ENCODE peak calls at places on chromosomes 13 and 19, in nine cellular contexts. H is GF-D8; A is astrocyte of the spinal cord; M is GM23248; Z is HFFc6; W is H9; R is Daoy; O is stimulated activated CD4-positive, alpha-beta T cell treated with anti-CD3 and anti-CD28 coated beads, Interleukin-1b, Interleukin-23, amount 100 ng/mL, for 4 hours; V is epithelial cell of esophagus. Y is an unnamed sample.

GRCh38 chr13:42865703-42866102 is 84.3 kb downstream of the FAM216B start:
- DNase-seq in W (peak), V (no peak), A (no peak), O (no peak), M (peak), R (no peak), Z (no peak), H (no peak), Y (peak)

GRCh38 chr19:46529622-46530451 is 34.2 kb upstream of the PNMA8B start:
- DNase-seq in A (peak), V (peak), H (peak), W (peak), O (peak), Z (peak), R (peak), M (peak), Y (peak)

GRCh38 chr13:36133950-36134349 is 2.8 kb upstream of the DCLK1 start:
- DNase-seq in V (no peak), R (no peak), O (no peak), Z (no peak), H (no peak), W (no peak), A (no peak), M (no peak), Y (no peak)

GRCh38 chr19:49512970-49513745 is 697 bp downstream of the FCGRT start:
- DNase-seq in W (peak), Z (no peak), O (no peak), A (no peak), V (no peak), R (peak), M (peak), H (no peak), Y (peak)

GRCh38 chr13:75258159-75258782 is 223.7 kb downstream of the TBC1D4 start:
- DNase-seq in M (peak), R (peak), W (no peak), O (no peak), H (peak), Z (peak), A (peak), V (peak), Y (no peak)

GRCh38 chr13:97141564-97142005 is 80.5 kb upstream of the MBNL2 start:
- DNase-seq in M (peak), Z (peak), A (peak), H (no peak), O (no peak), V (peak), R (peak), W (peak), Y (peak)

GRCh38 chr19:56282809-56283208 is 10.3 kb downstream of the EDDM13 start:
- DNase-seq in H (no peak), V (no peak), A (no peak), W (no peak), M (no peak), O (no peak), R (no peak), Z (no peak), Y (no peak)

GRCh38 chr19:45779231-45780145 is 2.8 kb downstream of the DMPK start:
- DNase-seq in O (peak), Z (no peak), R (peak), M (peak), H (no peak), A (peak), V (peak), W (peak), Y (peak)

GRCh38 chr13:105220886-105221285 is 1314.6 kb downstream of the EFNB2 start:
- DNase-seq in V (no peak), R (no peak), A (peak), H (no peak), M (no peak), Z (no peak), W (no peak), O (no peak), Y (no peak)

GRCh38 chr13:80604094-80604493 is 263.2 kb upstream of the SPRY2 start:
- DNase-seq in Z (no peak), M (no peak), R (no peak), A (no peak), W (no peak), V (no peak), H (no peak), O (no peak), Y (no peak)

GRCh38 chr19:45613926-45614725 is 12.1 kb upstream of the GPR4 start:
- DNase-seq in O (no peak), H (peak), Z (peak), A (peak), V (peak), R (peak), M (peak), W (no peak), Y (no peak)

GRCh38 chr19:53868091-53868891 is 608 bp downstream of the MYADM start:
- DNase-seq in M (peak), V (peak), Z (peak), H (no peak), R (peak), W (peak), O (no peak), A (peak), Y (peak)

GRCh38 chr13:92719868-92720267 is 506.7 kb upstream of the GPC6 start:
- DNase-seq in M (no peak), V (peak), H (no peak), O (no peak), W (peak), R (no peak), Z (no peak), A (peak), Y (no peak)

GRCh38 chr13:43878897-43879322 is 630 bp downstream of the CCDC122 start:
- DNase-seq in Z (peak), A (peak), V (peak), H (peak), O (no peak), W (peak), R (peak), M (peak), Y (peak)

GRCh38 chr19:35216833-35217707 is 11.5 kb downstream of the FAM187B start:
- DNase-seq in V (peak), H (peak), R (no peak), A (no peak), W (peak), M (no peak), O (no peak), Z (no peak), Y (no peak)

GRCh38 chr19:11684987-11685675 is 53.6 kb downstream of the ZNF823 start:
- DNase-seq in O (no peak), W (no peak), Z (no peak), H (no peak), A (no peak), V (no peak), R (no peak), M (no peak), Y (no peak)

GRCh38 chr19:50325310-50326100 is 3.7 kb downstream of the KCNC3 start:
- DNase-seq in W (peak), Z (no peak), O (peak), H (peak), V (peak), A (peak), R (peak), M (peak), Y (peak)

GRCh38 chr19:7916137-7916907 is 1.7 kb downstream of the TGFBR3L start:
- DNase-seq in H (peak), V (peak), A (no peak), O (peak), M (peak), W (peak), Z (peak), R (peak), Y (no peak)

GRCh38 chr19:18776736-18777135 is 14.4 kb downstream of the COMP start:
- DNase-seq in A (no peak), W (no peak), V (peak), Z (peak), M (peak), O (no peak), H (no peak), R (peak), Y (no peak)

GRCh38 chr19:45402469-45403070 is 2.3 kb downstream of the PPP1R13L start:
- DNase-seq in Z (no peak), W (peak), H (no peak), V (peak), R (peak), M (peak), A (no peak), O (no peak), Y (no peak)

GRCh38 chr13:98892077-98892476 is 85.8 kb downstream of the DOCK9 start:
- DNase-seq in O (no peak), R (no peak), A (no peak), H (no peak), Z (no peak), M (no peak), W (no peak), V (no peak), Y (no peak)

GRCh38 chr19:50204811-50205675 is 1.6 kb downstream of the MYH14 start:
- DNase-seq in H (no peak), R (peak), O (no peak), M (no peak), Z (no peak), A (no peak), W (peak), V (peak), Y (no peak)

GRCh38 chr13:32669030-32669646 is 82.9 kb downstream of the PDS5B start:
- DNase-seq in R (peak), W (no peak), O (no peak), H (peak), Z (peak), A (peak), V (peak), M (peak), Y (peak)

GRCh38 chr13:39016789-39017188 is 21.1 kb downstream of the PROSER1 start:
- DNase-seq in W (no peak), M (peak), Z (peak), V (peak), R (no peak), O (no peak), A (peak), H (no peak), Y (peak)

GRCh38 chr13:45370922-45371406 is 30.0 kb upstream of the TPT1 start:
- DNase-seq in V (peak), W (peak), O (peak), M (peak), R (peak), H (no peak), Z (peak), A (peak), Y (no peak)

Y was measured in SJCRH30.